ENCODE peak calls at places on chromosomes 16 and 17, in nine cellular contexts. One of them, this sample, is unnamed.

GRCh38 chr17:28270926-28271325 is 48.1 kb upstream of the TMEM97 start:
- DNase-seq in stomach: no peak
- DNase-seq in sigmoid colon: no peak
- DNase-seq in transverse colon: no peak
- DNase-seq in SK-N-SH: no peak
- DNase-seq in HepG2: no peak
- DNase-seq in suprapubic skin: no peak
- DNase-seq in K562: no peak
- DNase-seq in H1: no peak
- DNase-seq in this sample: no peak

GRCh38 chr17:34389343-34389742 is 26.3 kb upstream of the CCL1 start:
- DNase-seq in stomach: no peak
- DNase-seq in sigmoid colon: no peak
- DNase-seq in transverse colon: peak
- DNase-seq in SK-N-SH: no peak
- DNase-seq in HepG2: no peak
- DNase-seq in suprapubic skin: no peak
- DNase-seq in K562: no peak
- DNase-seq in H1: no peak
- DNase-seq in this sample: no peak

GRCh38 chr17:149231-149630 is 11.9 kb downstream of the SCGB1C2 start:
- DNase-seq in stomach: no peak
- DNase-seq in sigmoid colon: peak
- DNase-seq in transverse colon: no peak
- DNase-seq in SK-N-SH: no peak
- DNase-seq in HepG2: no peak
- DNase-seq in suprapubic skin: peak
- DNase-seq in K562: no peak
- DNase-seq in H1: peak
- DNase-seq in this sample: no peak

GRCh38 chr16:20750558-20750957 is 8.9 kb upstream of the THUMPD1 start:
- DNase-seq in stomach: no peak
- DNase-seq in sigmoid colon: no peak
- DNase-seq in transverse colon: no peak
- DNase-seq in SK-N-SH: no peak
- DNase-seq in HepG2: no peak
- DNase-seq in suprapubic skin: no peak
- DNase-seq in K562: no peak
- DNase-seq in H1: no peak
- DNase-seq in this sample: no peak

GRCh38 chr17:17801800-17802481 is 34.8 kb downstream of the SREBF1 start:
- DNase-seq in stomach: no peak
- DNase-seq in sigmoid colon: no peak
- DNase-seq in transverse colon: no peak
- DNase-seq in SK-N-SH: no peak
- DNase-seq in HepG2: no peak
- DNase-seq in suprapubic skin: no peak
- DNase-seq in K562: no peak
- DNase-seq in H1: no peak
- DNase-seq in this sample: no peak

GRCh38 chr17:17606416-17607000 is 15.0 kb upstream of the PEMT start:
- DNase-seq in stomach: no peak
- DNase-seq in sigmoid colon: no peak
- DNase-seq in transverse colon: no peak
- DNase-seq in SK-N-SH: no peak
- DNase-seq in HepG2: no peak
- DNase-seq in suprapubic skin: no peak
- DNase-seq in K562: peak
- DNase-seq in H1: no peak
- DNase-seq in this sample: no peak

GRCh38 chr16:27826893-27827289 is 236.6 kb downstream of the GSG1L start:
- DNase-seq in stomach: no peak
- DNase-seq in sigmoid colon: peak
- DNase-seq in transverse colon: no peak
- DNase-seq in SK-N-SH: no peak
- DNase-seq in HepG2: no peak
- DNase-seq in suprapubic skin: peak
- DNase-seq in K562: no peak
- DNase-seq in H1: no peak
- DNase-seq in this sample: no peak

GRCh38 chr16:11024333-11025053 is 80.1 kb downstream of the CLEC16A start:
- DNase-seq in stomach: no peak
- DNase-seq in sigmoid colon: no peak
- DNase-seq in transverse colon: no peak
- DNase-seq in SK-N-SH: no peak
- DNase-seq in HepG2: peak
- DNase-seq in suprapubic skin: no peak
- DNase-seq in K562: no peak
- DNase-seq in H1: no peak
- DNase-seq in this sample: no peak

GRCh38 chr16:50902457-50902856 is 160.6 kb downstream of the CYLD start:
- DNase-seq in stomach: no peak
- DNase-seq in sigmoid colon: no peak
- DNase-seq in transverse colon: no peak
- DNase-seq in SK-N-SH: no peak
- DNase-seq in HepG2: no peak
- DNase-seq in suprapubic skin: no peak
- DNase-seq in K562: no peak
- DNase-seq in H1: no peak
- DNase-seq in this sample: no peak

GRCh38 chr17:79420318-79421243 is 190.3 kb downstream of the RBFOX3 start:
- DNase-seq in stomach: no peak
- DNase-seq in sigmoid colon: no peak
- DNase-seq in transverse colon: no peak
- DNase-seq in SK-N-SH: no peak
- DNase-seq in HepG2: no peak
- DNase-seq in suprapubic skin: no peak
- DNase-seq in K562: peak
- DNase-seq in H1: no peak
- DNase-seq in this sample: no peak

GRCh38 chr17:44004077-44004760 is at the start of gene NAGS:
- DNase-seq in stomach: no peak
- DNase-seq in sigmoid colon: no peak
- DNase-seq in transverse colon: peak
- DNase-seq in SK-N-SH: peak
- DNase-seq in HepG2: peak
- DNase-seq in suprapubic skin: peak
- DNase-seq in K562: peak
- DNase-seq in H1: no peak
- DNase-seq in this sample: no peak

GRCh38 chr17:38448208-38448776 is 20.0 kb downstream of the ARHGAP23 start:
- DNase-seq in stomach: no peak
- DNase-seq in sigmoid colon: no peak
- DNase-seq in transverse colon: no peak
- DNase-seq in SK-N-SH: no peak
- DNase-seq in HepG2: no peak
- DNase-seq in suprapubic skin: no peak
- DNase-seq in K562: no peak
- DNase-seq in H1: no peak
- DNase-seq in this sample: no peak

GRCh38 chr17:7404737-7405412 is 978 bp upstream of the TMEM256 start:
- DNase-seq in stomach: peak
- DNase-seq in sigmoid colon: peak
- DNase-seq in transverse colon: no peak
- DNase-seq in SK-N-SH: peak
- DNase-seq in HepG2: no peak
- DNase-seq in suprapubic skin: peak
- DNase-seq in K562: peak
- DNase-seq in H1: peak
- DNase-seq in this sample: peak

GRCh38 chr17:10879110-10879509 is 41.2 kb upstream of the PIRT start:
- DNase-seq in stomach: peak
- DNase-seq in sigmoid colon: no peak
- DNase-seq in transverse colon: peak
- DNase-seq in SK-N-SH: peak
- DNase-seq in HepG2: no peak
- DNase-seq in suprapubic skin: no peak
- DNase-seq in K562: no peak
- DNase-seq in H1: peak
- DNase-seq in this sample: no peak

GRCh38 chr16:15835136-15835878 is 21.5 kb downstream of the MYH11 start:
- DNase-seq in stomach: no peak
- DNase-seq in sigmoid colon: no peak
- DNase-seq in transverse colon: no peak
- DNase-seq in SK-N-SH: no peak
- DNase-seq in HepG2: no peak
- DNase-seq in suprapubic skin: no peak
- DNase-seq in K562: no peak
- DNase-seq in H1: no peak
- DNase-seq in this sample: no peak

GRCh38 chr16:1823821-1824220 is 2.8 kb downstream of the HAGH start:
- DNase-seq in stomach: peak
- DNase-seq in sigmoid colon: no peak
- DNase-seq in transverse colon: no peak
- DNase-seq in SK-N-SH: no peak
- DNase-seq in HepG2: peak
- DNase-seq in suprapubic skin: no peak
- DNase-seq in K562: peak
- DNase-seq in H1: peak
- DNase-seq in this sample: no peak

GRCh38 chr17:76550712-76551615 is 11.1 kb downstream of the PRCD start:
- DNase-seq in stomach: no peak
- DNase-seq in sigmoid colon: no peak
- DNase-seq in transverse colon: no peak
- DNase-seq in SK-N-SH: no peak
- DNase-seq in HepG2: peak
- DNase-seq in suprapubic skin: no peak
- DNase-seq in K562: no peak
- DNase-seq in H1: no peak
- DNase-seq in this sample: no peak

GRCh38 chr17:41967141-41967920 is 736 bp downstream of the CNP start:
- DNase-seq in stomach: no peak
- DNase-seq in sigmoid colon: peak
- DNase-seq in transverse colon: peak
- DNase-seq in SK-N-SH: peak
- DNase-seq in HepG2: peak
- DNase-seq in suprapubic skin: peak
- DNase-seq in K562: peak
- DNase-seq in H1: peak
- DNase-seq in this sample: no peak

GRCh38 chr17:41968676-41969075 is 2.1 kb downstream of the CNP start:
- DNase-seq in stomach: no peak
- DNase-seq in sigmoid colon: no peak
- DNase-seq in transverse colon: no peak
- DNase-seq in SK-N-SH: no peak
- DNase-seq in HepG2: no peak
- DNase-seq in suprapubic skin: no peak
- DNase-seq in K562: no peak
- DNase-seq in H1: no peak
- DNase-seq in this sample: no peak

GRCh38 chr17:41966453-41967140 is at the start of gene CNP:
- DNase-seq in stomach: peak
- DNase-seq in sigmoid colon: peak
- DNase-seq in transverse colon: peak
- DNase-seq in SK-N-SH: peak
- DNase-seq in HepG2: peak
- DNase-seq in suprapubic skin: peak
- DNase-seq in K562: peak
- DNase-seq in H1: peak
- DNase-seq in this sample: peak

GRCh38 chr17:41967921-41968578 is 1.5 kb downstream of the CNP start:
- DNase-seq in stomach: no peak
- DNase-seq in sigmoid colon: no peak
- DNase-seq in transverse colon: no peak
- DNase-seq in SK-N-SH: no peak
- DNase-seq in HepG2: no peak
- DNase-seq in suprapubic skin: no peak
- DNase-seq in K562: no peak
- DNase-seq in H1: no peak
- DNase-seq in this sample: no peak

GRCh38 chr17:41965694-41966375 is 760 bp upstream of the CNP start:
- DNase-seq in stomach: peak
- DNase-seq in sigmoid colon: peak
- DNase-seq in transverse colon: peak
- DNase-seq in SK-N-SH: peak
- DNase-seq in HepG2: peak
- DNase-seq in suprapubic skin: peak
- DNase-seq in K562: peak
- DNase-seq in H1: peak
- DNase-seq in this sample: no peak
- H3K27ac ChIP-seq in stomach: peak
- H3K27ac ChIP-seq in sigmoid colon: peak
- H3K27ac ChIP-seq in transverse colon: peak
- H3K27ac ChIP-seq in SK-N-SH: peak
- H3K27ac ChIP-seq in HepG2: peak
- H3K27ac ChIP-seq in suprapubic skin: peak
- H3K27ac ChIP-seq in K562: peak
- H3K27ac ChIP-seq in H1: peak
- H3K27ac ChIP-seq in this sample: peak

DNA sequence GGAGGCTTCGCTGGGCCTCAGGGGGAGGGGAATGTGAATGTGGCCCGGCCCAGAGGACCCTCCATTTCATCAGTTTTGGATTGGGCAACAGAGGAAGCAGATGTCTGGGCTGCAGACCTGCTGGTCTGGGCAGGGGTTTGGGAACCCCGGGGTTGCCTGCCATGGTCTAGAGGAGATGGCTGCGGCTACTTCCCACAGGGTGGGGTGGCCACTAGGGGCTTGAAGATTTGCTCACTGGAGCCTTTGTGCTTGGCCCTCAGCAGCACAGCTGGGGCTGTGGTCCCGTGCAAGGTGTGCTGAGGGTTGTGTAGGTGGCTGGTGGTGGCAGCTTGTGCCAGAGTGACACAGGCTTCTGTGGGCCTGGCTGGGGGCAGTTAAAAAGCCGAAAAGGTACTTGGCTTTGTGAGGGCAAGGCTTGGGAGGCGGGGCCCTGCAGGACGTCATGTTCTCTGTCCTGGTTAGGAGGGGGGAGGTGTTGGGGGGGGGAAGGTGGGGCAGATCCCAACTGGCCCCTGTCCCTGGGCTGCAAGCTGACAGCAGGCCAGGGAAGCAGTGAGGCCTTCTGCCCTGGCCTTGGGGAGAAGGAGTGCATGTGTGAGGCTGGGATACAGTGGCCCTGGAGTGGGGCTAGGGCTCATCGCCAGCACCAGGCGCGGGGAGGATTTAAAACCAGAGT is 98.0 kb downstream of the KPNA2 start:
- DNase-seq in stomach: no peak
- DNase-seq in sigmoid colon: no peak
- DNase-seq in transverse colon: no peak
- DNase-seq in SK-N-SH: no peak
- DNase-seq in HepG2: no peak
- DNase-seq in suprapubic skin: no peak
- DNase-seq in K562: no peak
- DNase-seq in H1: peak
- DNase-seq in this sample: no peak
- TF ChIP-seq EP300 in stomach: no peak
- TF ChIP-seq EP300 in sigmoid colon: no peak
- TF ChIP-seq EP300 in transverse colon: no peak
- TF ChIP-seq EP300 in SK-N-SH: no peak
- TF ChIP-seq EP300 in HepG2: no peak
- TF ChIP-seq EP300 in suprapubic skin: no peak
- TF ChIP-seq EP300 in K562: no peak
- TF ChIP-seq EP300 in H1: no peak
- TF ChIP-seq EP300 in this sample: no peak

GRCh38 chr17:40329981-40330794 is 21.2 kb downstream of the RARA start:
- DNase-seq in stomach: peak
- DNase-seq in sigmoid colon: peak
- DNase-seq in transverse colon: peak
- DNase-seq in SK-N-SH: peak
- DNase-seq in HepG2: no peak
- DNase-seq in suprapubic skin: peak
- DNase-seq in K562: peak
- DNase-seq in H1: no peak
- DNase-seq in this sample: no peak
- TF ChIP-seq POLR2AphosphoS5 in stomach: peak
- TF ChIP-seq POLR2AphosphoS5 in sigmoid colon: no peak
- TF ChIP-seq POLR2AphosphoS5 in transverse colon: no peak
- TF ChIP-seq POLR2AphosphoS5 in SK-N-SH: no peak
- TF ChIP-seq POLR2AphosphoS5 in HepG2: no peak
- TF ChIP-seq POLR2AphosphoS5 in suprapubic skin: no peak
- TF ChIP-seq POLR2AphosphoS5 in K562: no peak
- TF ChIP-seq POLR2AphosphoS5 in H1: no peak
- TF ChIP-seq POLR2AphosphoS5 in this sample: peak

GRCh38 chr17:20307325-20307910 is 159.9 kb downstream of the LGALS9B start:
- DNase-seq in stomach: no peak
- DNase-seq in sigmoid colon: no peak
- DNase-seq in transverse colon: no peak
- DNase-seq in SK-N-SH: no peak
- DNase-seq in HepG2: no peak
- DNase-seq in suprapubic skin: no peak
- DNase-seq in K562: no peak
- DNase-seq in H1: no peak
- DNase-seq in this sample: no peak
- H3K27ac ChIP-seq in stomach: no peak
- H3K27ac ChIP-seq in sigmoid colon: no peak
- H3K27ac ChIP-seq in transverse colon: no peak
- H3K27ac ChIP-seq in SK-N-SH: no peak
- H3K27ac ChIP-seq in HepG2: no peak
- H3K27ac ChIP-seq in suprapubic skin: no peak
- H3K27ac ChIP-seq in K562: no peak
- H3K27ac ChIP-seq in H1: no peak
- H3K27ac ChIP-seq in this sample: no peak